ENCODE peak calls at places on chromosomes 5 and 9, in four cellular contexts. H is upper lobe of left lung, A is HCT116, L is breast epithelium. Q is an unnamed sample.

GRCh38 chr9:110142868-110143866 is 64.8 kb downstream of the C9orf152 start:
- DNase-seq in A (no peak), L (no peak), H (no peak), Q (no peak)

GRCh38 chr5:90562331-90562730 is 3.7 kb downstream of the ADGRV1 start:
- DNase-seq in A (no peak), L (no peak), H (no peak), Q (no peak)

GRCh38 chr9:19498015-19498414 is 89.2 kb downstream of the ACER2 start:
- DNase-seq in H (no peak), A (no peak), L (no peak), Q (no peak)

GRCh38 chr5:58127486-58128220 is 332.2 kb downstream of the PLK2 start:
- DNase-seq in A (no peak), L (no peak), H (no peak), Q (no peak)

GRCh38 chr9:115126406-115126805 is 8.4 kb upstream of the TNC start:
- DNase-seq in H (no peak), L (no peak), A (no peak), Q (no peak)

GRCh38 chr9:21904371-21904770 is 89.8 kb downstream of the CDKN2A start:
- DNase-seq in L (no peak), H (no peak), A (no peak), Q (no peak)

GRCh38 chr5:1761453-1761755 is 38.2 kb downstream of the MRPL36 start:
- DNase-seq in H (no peak), A (no peak), L (peak), Q (no peak)

GRCh38 chr9:98570663-98571440 is 137.9 kb downstream of the GABBR2 start:
- DNase-seq in H (peak), L (no peak), A (no peak), Q (no peak)

GRCh38 chr5:136036991-136037705 is 8.4 kb downstream of the TGFBI start:
- DNase-seq in H (no peak), L (no peak), A (no peak), Q (no peak)

GRCh38 chr9:68507098-68507795 is 33.4 kb downstream of the TMEM252 start:
- DNase-seq in A (peak), H (no peak), L (no peak), Q (no peak)

GRCh38 chr9:68513385-68513784 is 27.3 kb downstream of the TMEM252 start:
- DNase-seq in L (no peak), H (no peak), A (no peak), Q (no peak)

GRCh38 chr9:68508547-68508946 is 32.1 kb downstream of the TMEM252 start:
- DNase-seq in A (no peak), H (no peak), L (no peak), Q (no peak)

GRCh38 chr9:68507796-68508145 is 32.9 kb downstream of the TMEM252 start:
- DNase-seq in A (no peak), H (no peak), L (no peak), Q (no peak)

GRCh38 chr9:68509689-68510088 is 31.0 kb downstream of the TMEM252 start:
- DNase-seq in A (no peak), L (no peak), H (no peak), Q (no peak)
- TF ChIP-seq POLR2AphosphoS5 in A (no peak), L (no peak), H (no peak), Q (no peak)

DNA sequence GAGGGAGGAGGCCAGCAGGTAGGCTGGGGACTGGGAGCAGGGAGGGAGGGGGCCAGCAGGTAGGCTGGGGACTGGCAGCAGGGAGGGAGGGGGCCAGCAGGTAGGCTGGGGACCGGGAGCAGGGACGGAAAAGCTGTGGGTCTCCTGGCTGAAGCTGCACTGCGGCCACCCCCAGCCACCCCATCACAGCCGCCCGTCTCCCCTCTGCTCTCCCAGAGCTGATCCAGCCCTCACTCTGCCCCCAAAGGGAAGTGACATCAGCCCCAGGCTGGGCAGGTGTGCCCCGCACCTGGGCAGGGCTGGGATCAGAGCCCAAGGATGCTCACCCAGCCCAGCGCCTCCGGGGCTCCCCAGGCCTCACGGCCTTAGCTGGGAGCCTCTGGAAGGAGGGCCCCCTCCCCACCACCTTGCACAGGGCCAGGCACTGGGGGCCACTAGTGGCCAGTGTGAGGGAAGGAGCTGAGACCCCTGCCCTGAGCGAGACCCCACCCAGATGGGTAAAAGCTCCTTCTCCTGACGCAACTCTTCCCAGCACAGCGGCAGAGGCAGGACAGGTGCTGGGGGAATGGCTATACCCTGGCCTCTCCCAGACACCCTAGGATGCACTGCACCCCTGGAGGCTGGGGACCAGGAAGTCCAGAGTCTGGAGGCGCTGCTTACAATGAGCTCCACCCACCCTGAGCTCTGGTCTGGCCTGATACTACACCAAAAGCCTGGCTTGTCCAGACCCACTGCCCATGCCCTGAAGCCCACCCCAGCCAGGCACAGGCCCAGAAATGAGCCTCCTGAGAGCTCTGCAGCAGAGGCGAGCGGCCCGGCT is 11.6 kb downstream of the AGPAT2 start:
- DNase-seq in A (no peak), L (no peak), H (peak), Q (no peak)
- TF ChIP-seq POLR2A in A (no peak), L (no peak), H (no peak), Q (no peak)

DNA sequence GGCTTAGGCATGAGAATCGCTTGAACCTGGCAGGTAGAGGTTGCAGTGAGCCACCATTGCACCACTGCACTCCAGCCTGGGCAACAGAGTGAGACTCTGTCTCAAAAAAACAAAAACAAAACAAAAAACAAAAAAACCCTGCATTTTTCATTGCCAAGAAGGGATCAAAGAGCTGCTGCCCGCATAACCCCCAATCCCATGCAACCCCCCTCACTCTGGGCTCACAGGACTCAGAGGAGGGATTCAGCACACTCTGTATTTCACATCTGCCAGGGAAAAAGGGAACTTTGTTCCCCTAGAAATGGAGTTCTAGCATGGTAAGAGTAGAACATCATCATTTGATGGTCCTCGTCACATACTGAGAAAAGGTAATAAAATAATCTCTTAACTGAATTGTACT is 153.9 kb upstream of the GNA14 start:
- DNase-seq in L (no peak), A (no peak), H (no peak), Q (no peak)
- TF ChIP-seq POLR2AphosphoS5 in L (no peak), A (no peak), H (no peak), Q (no peak)

DNA sequence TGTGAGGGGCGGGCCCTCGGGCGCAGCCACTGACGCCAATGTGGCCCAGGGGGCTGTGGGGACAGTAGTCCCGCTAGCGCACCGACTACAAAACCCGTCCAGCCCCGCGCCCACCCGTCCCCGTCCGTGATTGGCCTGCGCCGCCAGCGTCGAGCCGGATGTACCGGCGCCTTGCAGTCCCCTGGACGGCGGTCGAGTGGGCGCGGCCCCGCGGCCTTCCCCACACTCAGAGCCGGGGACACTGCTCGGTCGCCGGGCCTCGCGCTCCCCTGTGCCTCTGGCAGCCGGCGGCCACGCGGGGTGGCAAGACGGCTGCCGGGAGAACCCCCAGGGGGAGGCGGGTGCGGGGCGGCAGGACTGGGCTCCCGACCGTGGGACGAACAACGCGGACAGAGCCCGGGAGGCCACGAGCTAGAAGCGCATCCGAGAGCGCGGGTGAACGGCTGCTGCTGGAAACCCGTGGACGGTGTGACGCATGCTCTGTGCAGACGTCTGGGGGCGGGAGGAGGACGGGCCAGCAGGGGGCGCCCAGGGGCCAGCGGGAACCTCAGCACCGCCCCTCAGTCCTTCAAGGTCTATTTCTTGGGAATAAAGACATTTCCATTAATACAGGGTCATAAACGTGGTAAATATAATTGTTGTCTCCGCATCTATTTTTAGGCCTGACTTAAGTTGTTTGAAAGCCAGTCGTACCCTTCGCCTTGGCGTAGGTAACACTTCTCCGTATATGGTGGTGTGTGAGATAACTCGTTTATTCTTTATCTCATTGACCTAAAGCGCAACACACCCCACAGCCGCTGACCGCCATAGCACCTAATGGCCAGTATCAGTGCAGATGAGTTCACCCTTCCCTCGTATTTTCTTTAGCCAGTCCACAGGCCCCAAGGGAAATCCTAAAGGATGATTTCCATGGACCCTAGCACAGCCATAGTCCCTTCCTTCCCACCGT is 629 bp upstream of the BICD2 start:
- DNase-seq in A (peak), L (peak), H (peak), Q (peak)
- TF ChIP-seq POLR2A in A (no peak), L (peak), H (peak), Q (peak)

DNA sequence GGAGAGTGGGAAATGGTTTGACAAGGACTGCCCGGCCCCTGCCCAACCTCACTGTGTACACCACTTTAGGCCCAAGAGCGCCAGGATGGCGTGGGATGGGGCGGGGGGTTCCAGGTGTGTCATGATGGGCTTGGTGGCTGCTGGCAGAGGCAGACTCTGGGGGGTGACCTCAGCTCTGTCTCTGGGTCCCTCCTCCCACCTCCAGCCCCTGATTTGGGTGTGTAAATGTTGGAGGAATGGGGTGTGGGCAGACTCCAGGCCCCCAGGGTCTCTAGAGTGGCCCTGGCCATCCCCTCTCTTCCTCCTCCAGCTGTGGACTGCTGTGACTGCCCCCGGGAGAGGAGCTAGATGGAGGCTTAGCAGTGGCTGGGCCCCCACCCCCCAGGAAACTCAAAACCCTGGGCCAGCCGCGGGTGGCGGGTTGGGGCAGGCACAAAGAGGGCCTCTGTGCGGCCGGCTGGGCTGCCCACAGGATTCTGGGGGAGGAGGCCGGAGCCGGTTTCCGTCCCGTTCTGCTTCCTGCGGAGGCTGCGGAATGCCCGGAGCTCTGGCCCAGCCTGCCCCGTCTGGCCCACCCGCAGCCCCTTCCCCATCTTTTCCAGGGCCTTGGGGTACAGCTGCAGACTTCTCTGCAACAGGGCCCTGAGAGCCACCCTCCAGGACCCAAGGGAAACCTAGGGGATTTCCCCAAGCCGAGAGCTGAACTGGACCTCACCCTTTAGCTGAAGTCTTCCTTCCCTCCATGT is 23.1 kb downstream of the CXXC5 start:
- DNase-seq in A (no peak), L (no peak), H (peak), Q (no peak)
- TF ChIP-seq POLR2AphosphoS5 in A (no peak), L (no peak), H (no peak), Q (no peak)

DNA sequence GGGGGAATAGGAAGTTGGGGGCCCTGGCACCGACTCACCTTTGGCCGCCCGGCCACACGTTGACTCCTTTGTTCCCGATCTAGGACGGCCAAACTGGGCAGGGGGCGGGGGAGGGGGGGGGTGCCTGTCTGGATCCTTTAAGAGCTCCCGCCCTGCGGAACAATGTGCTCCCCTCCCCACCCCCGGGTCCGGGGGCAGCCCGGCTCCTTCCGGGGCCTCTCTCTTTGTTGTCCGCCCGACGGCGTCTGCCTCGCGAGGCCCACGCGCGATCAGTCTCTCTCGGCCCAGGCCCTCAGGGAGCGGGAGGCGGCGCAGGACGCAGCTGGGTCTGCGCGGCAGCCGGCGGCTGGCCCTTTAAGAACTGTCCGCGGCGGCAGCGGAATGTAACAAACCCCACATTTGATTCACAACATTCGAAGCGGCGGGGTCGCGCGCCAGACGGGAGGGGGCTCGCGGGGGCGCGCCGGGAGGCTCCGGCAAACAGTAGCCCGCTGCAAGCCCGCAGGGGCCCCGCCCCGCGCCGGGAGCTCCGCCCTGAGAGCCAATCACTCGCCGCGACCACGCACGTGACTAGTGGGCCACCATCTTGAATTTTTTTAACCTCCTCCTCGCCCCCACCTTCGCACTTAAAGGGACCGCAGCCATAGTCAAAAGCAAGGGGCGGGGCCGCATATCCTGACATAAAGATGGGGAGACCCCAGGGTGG is at the start of gene RNF44:
- DNase-seq in L (peak), A (peak), H (peak), Q (peak)
- TF ChIP-seq POLR2A in L (peak), A (peak), H (peak), Q (no peak)

Q was measured in GM12891.